ENCODE peak calls at places on chromosomes 2 and 18, in four cellular contexts. T, M, K and C are unnamed samples.

GRCh38 chr2:3575534-3576324 is 669 bp downstream of the RPS7 start:
- DNase-seq in T (no peak), M (peak; percentile 23), K (peak; percentile 31), C (no peak)

GRCh38 chr2:112033600-112033999 is 21.5 kb upstream of the TMEM87B start:
- DNase-seq in T (no peak), M (no peak), K (peak; percentile 51), C (no peak)

GRCh38 chr2:42624047-42624446 is 55.6 kb downstream of the MTA3 start:
- DNase-seq in T (no peak), M (no peak), K (no peak), C (no peak)

GRCh38 chr2:191374366-191374765 is 129.2 kb downstream of the MYO1B start:
- DNase-seq in T (no peak), M (no peak), K (no peak), C (no peak)

GRCh38 chr2:96330407-96330806 is 5.2 kb upstream of the NCAPH start:
- DNase-seq in T (no peak), M (no peak), K (no peak), C (no peak)

GRCh38 chr2:158600155-158600802 is 143.5 kb downstream of the PKP4 start:
- DNase-seq in T (no peak), M (no peak), K (peak; percentile 70), C (no peak)

GRCh38 chr2:20349457-20350034 is 1.1 kb downstream of the PUM2 start:
- DNase-seq in T (no peak), M (no peak), K (no peak), C (no peak)

GRCh38 chr2:151575338-151575737 is 158.9 kb downstream of the NEB start:
- DNase-seq in T (no peak), M (no peak), K (peak; percentile 35), C (no peak)

GRCh38 chr2:195561205-195562032 is 95.6 kb upstream of the SLC39A10 start:
- DNase-seq in T (no peak), M (no peak), K (no peak), C (no peak)

GRCh38 chr2:177275041-177275440 is 10.5 kb upstream of the NFE2L2 start:
- DNase-seq in T (no peak), M (no peak), K (no peak), C (no peak)

GRCh38 chr2:222823183-222823915 is 37.5 kb upstream of the ACSL3 start:
- DNase-seq in T (no peak), M (no peak), K (no peak), C (no peak)

GRCh38 chr2:149218500-149218899 is 111.9 kb upstream of the LYPD6 start:
- DNase-seq in T (no peak), M (no peak), K (no peak), C (no peak)

GRCh38 chr2:24449348-24449747 is 41.7 kb upstream of the NCOA1 start:
- DNase-seq in T (no peak), M (no peak), K (no peak), C (no peak)

GRCh38 chr2:120104002-120104467 is 91.2 kb downstream of the EPB41L5 start:
- DNase-seq in T (no peak), M (no peak), K (no peak), C (no peak)

GRCh38 chr2:127528487-127528886 is 2.2 kb upstream of the IWS1 start:
- DNase-seq in T (no peak), M (no peak), K (no peak), C (no peak)

GRCh38 chr2:47277187-47277586 is 122.1 kb upstream of the STPG4 start:
- DNase-seq in T (no peak), M (no peak), K (no peak), C (no peak)

GRCh38 chr2:183284606-183285005 is 160.4 kb downstream of the NUP35 start:
- DNase-seq in T (no peak), M (no peak), K (no peak), C (no peak)

GRCh38 chr2:150479075-150479915 is 8.2 kb downstream of the RND3 start:
- DNase-seq in T (no peak), M (no peak), K (no peak), C (no peak)

GRCh38 chr2:213861638-213862037 is 549.2 kb upstream of the VWC2L start:
- DNase-seq in T (no peak), M (no peak), K (no peak), C (no peak)

GRCh38 chr2:134142341-134142738 is 111.5 kb upstream of the MGAT5 start:
- DNase-seq in T (no peak), M (no peak), K (no peak), C (no peak)

GRCh38 chr2:144679942-144680341 is 160.0 kb upstream of the ZEB2 start:
- DNase-seq in T (no peak), M (no peak), K (no peak), C (no peak)

GRCh38 chr2:127659408-127660290 is 13.7 kb downstream of the GPR17 start:
- DNase-seq in T (no peak), M (no peak), K (peak; percentile 22), C (no peak)

GRCh38 chr2:120053891-120054290 is 41.0 kb downstream of the EPB41L5 start:
- DNase-seq in T (no peak), M (no peak), K (no peak), C (no peak)

GRCh38 chr18:74241426-74241825 is 50.3 kb downstream of the CYB5A start:
- DNase-seq in T (no peak), M (no peak), K (no peak), C (no peak)

GRCh38 chr2:31523871-31524492 is 56.8 kb downstream of the SRD5A2 start:
- DNase-seq in T (peak; percentile 37), M (peak; percentile 73), K (peak; percentile 31), C (no peak)

GRCh38 chr2:851680-852079 is 99.0 kb upstream of the SNTG2 start:
- DNase-seq in T (no peak), M (no peak), K (no peak), C (no peak)

GRCh38 chr2:75570948-75571729 is 10.4 kb upstream of the EVA1A start:
- DNase-seq in T (no peak), M (no peak), K (no peak), C (no peak)

GRCh38 chr2:151251012-151251411 is 10.7 kb downstream of the RBM43 start:
- DNase-seq in T (no peak), M (no peak), K (no peak), C (no peak)

GRCh38 chr18:73316513-73316912 is 448.7 kb upstream of the NETO1 start:
- DNase-seq in T (no peak), M (no peak), K (no peak), C (no peak)

GRCh38 chr2:22829806-22830205 is 555.2 kb upstream of the KLHL29 start:
- DNase-seq in T (no peak), M (no peak), K (no peak), C (no peak)

GRCh38 chr2:8489221-8489620 is 192.6 kb upstream of the ID2 start:
- DNase-seq in T (no peak), M (no peak), K (no peak), C (no peak)

GRCh38 chr2:50674876-50675275 is 357.1 kb downstream of the NRXN1 start:
- DNase-seq in T (peak; percentile 58), M (no peak), K (no peak), C (no peak)

GRCh38 chr2:171434671-171434980 is 600 bp downstream of the DCAF17 start:
- DNase-seq in T (peak; percentile 81), M (no peak), K (peak; percentile 76), C (no peak)

GRCh38 chr2:241309684-241310117 is 5.8 kb downstream of the HDLBP start:
- DNase-seq in T (no peak), M (no peak), K (peak; percentile 36), C (no peak)

DNA sequence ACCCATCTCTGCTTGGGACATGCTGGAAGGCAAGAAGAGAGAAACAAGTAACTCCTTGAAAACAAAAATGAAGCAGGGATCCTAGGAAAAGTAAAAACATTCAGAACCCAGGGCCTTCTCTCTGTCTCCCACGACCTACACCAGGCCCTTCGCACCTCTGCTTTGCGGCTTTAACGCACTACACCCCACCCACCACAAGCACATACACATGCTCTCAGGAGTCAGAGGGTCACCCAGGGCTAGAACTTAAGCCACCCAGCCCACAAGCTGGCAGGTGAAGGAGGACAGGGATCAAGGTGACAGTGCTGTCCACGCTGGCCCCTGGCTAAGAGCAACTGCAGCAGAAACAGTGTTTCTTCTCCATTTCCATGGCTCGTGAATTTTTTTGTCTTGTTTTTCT is 72.2 kb downstream of the BCL11A start:
- DNase-seq in T (peak; percentile 25), M (no peak), K (no peak), C (peak; percentile 33)
- H3K4me1 ChIP-seq in T (peaks cover 14% of the 10 kb centered on the region), M (peaks cover 41% of the 10 kb centered on the region), K (peaks cover 17% of the 10 kb centered on the region), C (no peaks in the 10 kb centered on the region)

GRCh38 chr2:69612197-69612596 is 31.3 kb downstream of the AAK1 start:
- DNase-seq in T (no peak), M (no peak), K (no peak), C (no peak)

GRCh38 chr2:69615969-69616368 is 27.6 kb downstream of the AAK1 start:
- DNase-seq in T (no peak), M (no peak), K (no peak), C (no peak)

GRCh38 chr2:69615078-69615630 is 28.4 kb downstream of the AAK1 start:
- DNase-seq in T (no peak), M (no peak), K (no peak), C (no peak)

GRCh38 chr2:69616755-69617154 is 26.8 kb downstream of the AAK1 start:
- DNase-seq in T (no peak), M (no peak), K (peak; percentile 26), C (no peak)

DNA sequence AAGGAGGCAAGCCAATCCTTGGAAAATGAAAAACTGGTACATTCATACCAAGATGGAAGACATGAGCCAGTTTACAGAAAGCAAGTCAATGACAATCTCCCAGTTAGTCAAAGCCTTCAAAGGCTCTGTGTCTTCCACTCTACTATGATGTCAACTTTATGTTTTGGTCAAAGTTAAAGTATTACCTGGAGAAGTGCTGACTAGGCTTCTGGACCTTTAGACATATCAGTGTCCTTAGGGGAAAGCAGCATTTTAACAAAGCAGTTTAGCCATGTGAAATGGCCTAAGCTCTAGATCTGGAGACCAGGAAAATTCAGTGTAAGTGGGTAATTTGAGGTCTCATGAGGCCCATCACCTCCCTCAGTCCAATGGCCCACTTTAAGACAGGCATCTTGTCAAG is 30.8 kb downstream of the AAK1 start:
- DNase-seq in T (no peak), M (no peak), K (no peak), C (no peak)
- H3K4me1 ChIP-seq in T (no peaks in the 10 kb centered on the region), M (peaks cover 2% of the 10 kb centered on the region), K (peaks cover 29% of the 10 kb centered on the region), C (no peaks in the 10 kb centered on the region)

GRCh38 chr2:218229239-218229638 is 12.2 kb downstream of the ARPC2 start:
- DNase-seq in T (no peak), M (peak; percentile 17), K (no peak), C (peak; percentile 67)
- H3K4me1 ChIP-seq in T (no peaks in the 10 kb centered on the region), M (peaks cover 18% of the 10 kb centered on the region), K (peaks cover 37% of the 10 kb centered on the region), C (peaks cover 39% of the 10 kb centered on the region)

DNA sequence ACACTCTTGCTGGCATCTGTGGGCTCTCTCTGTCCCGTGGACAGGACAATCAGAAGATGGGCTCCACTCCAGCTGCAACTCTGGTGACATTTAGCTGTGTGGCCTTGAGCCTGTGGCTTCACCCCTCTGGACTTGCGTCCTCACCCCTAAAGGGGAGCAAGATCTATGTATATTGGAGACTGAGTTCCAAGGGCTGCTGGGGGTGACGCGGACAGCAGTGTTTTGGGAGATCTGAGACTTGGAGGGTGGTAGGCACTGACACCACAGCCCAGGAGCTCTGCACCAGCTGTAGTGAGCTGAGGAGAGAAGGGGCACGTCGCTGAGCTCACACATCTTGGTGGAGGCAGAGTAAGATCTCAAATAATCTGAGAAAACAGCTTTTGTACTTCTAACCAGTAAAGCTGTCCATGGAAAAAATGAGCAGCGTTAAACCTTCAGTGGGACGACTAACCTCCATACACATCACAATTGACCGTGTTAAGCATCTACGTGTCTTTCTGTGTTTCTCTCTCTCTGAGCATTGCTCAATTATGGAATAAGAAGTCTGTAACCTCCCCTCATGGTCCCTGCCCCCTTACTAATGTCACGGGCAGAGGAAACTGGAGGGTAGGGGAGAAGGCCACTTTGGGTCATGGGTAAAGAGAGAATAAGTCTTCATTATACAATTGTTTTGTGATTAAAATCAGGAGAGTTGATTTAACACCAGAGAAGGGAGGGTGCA is 85.8 kb downstream of the SH3RF3 start:
- DNase-seq in T (no peak), M (no peak), K (peak; percentile 62), C (peak; percentile 60)
- H3K4me1 ChIP-seq in T (no peaks in the 10 kb centered on the region), M (no peaks in the 10 kb centered on the region), K (peaks cover 58% of the 10 kb centered on the region), C (peaks cover 21% of the 10 kb centered on the region)

GRCh38 chr2:160222546-160223281 is 22.6 kb upstream of the ITGB6 start:
- DNase-seq in T (no peak), M (no peak), K (no peak), C (no peak)
- H3K4me1 ChIP-seq in T (peaks cover 7% of the 10 kb centered on the region), M (peaks cover 18% of the 10 kb centered on the region), K (peaks cover 20% of the 10 kb centered on the region), C (no peaks in the 10 kb centered on the region)